ENCODE peak calls at places on chromosomes 5 and 9, in four cellular contexts. S is astrocyte, I is fibroblast of lung, C is choroid plexus epithelial cell. V is an unnamed sample.

GRCh38 chr5:112257961-112258360 is 161.1 kb downstream of the EPB41L4A start:
- DNase-seq in S (no peak), I (no peak), C (no peak), V (no peak)

GRCh38 chr5:151880304-151880703 is 44.3 kb downstream of the GLRA1 start:
- DNase-seq in S (no peak), I (no peak), C (peak; percentile 22), V (no peak)

GRCh38 chr5:37921452-37921851 is 81.6 kb upstream of the GDNF start:
- DNase-seq in S (no peak), I (no peak), C (no peak), V (no peak)

GRCh38 chr9:3385871-3386270 is 139.9 kb downstream of the RFX3 start:
- DNase-seq in S (no peak), I (no peak), C (no peak), V (peak; percentile 3)

GRCh38 chr9:70615566-70616138 is 201.2 kb upstream of the KLF9 start:
- DNase-seq in S (no peak), I (no peak), C (no peak), V (no peak)

GRCh38 chr9:126886194-126886830 is 25.9 kb downstream of the ZBTB34 start:
- DNase-seq in S (no peak), I (no peak), C (no peak), V (no peak)

GRCh38 chr5:91291628-91292569 is 91.2 kb downstream of the ARRDC3 start:
- DNase-seq in S (no peak), I (no peak), C (peak; percentile 36), V (no peak)

GRCh38 chr5:176360894-176361436 is 599 bp downstream of the KIAA1191 start:
- DNase-seq in S (no peak), I (no peak), C (peak; percentile 20), V (peak; percentile 15)

GRCh38 chr9:96025995-96026572 is 150.6 kb downstream of the ERCC6L2 start:
- DNase-seq in S (no peak), I (no peak), C (no peak), V (no peak)

GRCh38 chr9:136438909-136439549 is 616 bp downstream of the INPP5E start:
- DNase-seq in S (no peak), I (no peak), C (peak; percentile 28), V (peak; percentile 45)

GRCh38 chr5:123014689-123015088 is 21.8 kb downstream of the PPIC start:
- DNase-seq in S (no peak), I (no peak), C (no peak), V (no peak)

GRCh38 chr9:124869466-124869985 is 7.6 kb downstream of the ARPC5L start:
- DNase-seq in S (no peak), I (no peak), C (no peak), V (peak; percentile 39)

GRCh38 chr5:43363445-43364152 is 48.6 kb downstream of the CCL28 start:
- DNase-seq in S (no peak), I (no peak), C (no peak), V (peak; percentile 20)

GRCh38 chr5:148261221-148261620 is 7.4 kb upstream of the SPINK13 start:
- DNase-seq in S (no peak), I (no peak), C (no peak), V (no peak)

GRCh38 chr5:111859031-111859430 is 102.0 kb upstream of the NREP start:
- DNase-seq in S (peak; percentile 87), I (peak; percentile 71), C (peak; percentile 82), V (peak; percentile 56)

GRCh38 chr5:39353714-39354399 is 10.4 kb downstream of the C9 start:
- DNase-seq in S (no peak), I (no peak), C (no peak), V (no peak)

GRCh38 chr5:120568716-120569115 is 104.6 kb downstream of the PRR16 start:
- DNase-seq in S (peak; percentile 5), I (no peak), C (peak; percentile 30), V (peak; percentile 23)

GRCh38 chr9:85610074-85610855 is 131.5 kb downstream of the AGTPBP1 start:
- DNase-seq in S (peak; percentile 57), I (peak; percentile 89), C (peak; percentile 92), V (peak; percentile 76)

GRCh38 chr9:129209580-129209979 is 31.5 kb upstream of the IER5L start:
- DNase-seq in S (no peak), I (no peak), C (no peak), V (no peak)

GRCh38 chr5:132419517-132420468 is 50.3 kb downstream of the SLC22A5 start:
- DNase-seq in S (peak; percentile 48), I (peak; percentile 80), C (peak; percentile 82), V (peak; percentile 79)

GRCh38 chr9:11257992-11258391 is 645.2 kb upstream of the PTPRD start:
- DNase-seq in S (no peak), I (no peak), C (no peak), V (no peak)

GRCh38 chr5:87139795-87140194 is 127.9 kb upstream of the RASA1 start:
- DNase-seq in S (no peak), I (no peak), C (no peak), V (no peak)

GRCh38 chr5:160467555-160468418 is 46.1 kb downstream of the PTTG1 start:
- DNase-seq in S (peak; percentile 74), I (peak; percentile 72), C (peak; percentile 91), V (peak; percentile 90)

GRCh38 chr9:98074119-98074990 is 17.8 kb downstream of the NANS start:
- DNase-seq in S (no peak), I (peak; percentile 60), C (peak; percentile 68), V (peak; percentile 52)

GRCh38 chr5:160083501-160083900 is 35.7 kb downstream of the PWWP2A start:
- DNase-seq in S (peak; percentile 59), I (no peak), C (no peak), V (peak; percentile 41)

GRCh38 chr5:90873033-90873517 is 314.5 kb downstream of the ADGRV1 start:
- DNase-seq in S (no peak), I (peak; percentile 41), C (no peak), V (peak; percentile 37)

GRCh38 chr9:95670122-95670521 is 153.4 kb upstream of the PTCH1 start:
- DNase-seq in S (no peak), I (no peak), C (no peak), V (no peak)

GRCh38 chr9:87324613-87325194 is 173.0 kb upstream of the DAPK1 start:
- DNase-seq in S (peak; percentile 26), I (peak; percentile 79), C (peak; percentile 85), V (peak; percentile 69)

GRCh38 chr5:93604119-93604963 is 21.3 kb downstream of the NR2F1 start:
- DNase-seq in S (peak; percentile 72), I (peak; percentile 70), C (peak; percentile 73), V (peak; percentile 80)

GRCh38 chr5:31581498-31582099 is 49.5 kb downstream of the C5orf22 start:
- DNase-seq in S (peak; percentile 26), I (peak; percentile 66), C (peak; percentile 73), V (peak; percentile 49)

GRCh38 chr5:122498163-122498562 is 186.1 kb downstream of the SNCAIP start:
- DNase-seq in S (no peak), I (peak; percentile 20), C (peak; percentile 22), V (no peak)

GRCh38 chr9:121305269-121305994 is 37.5 kb downstream of the GSN start:
- DNase-seq in S (no peak), I (no peak), C (no peak), V (no peak)

GRCh38 chr5:132364319-132364718 is 5.2 kb upstream of the SLC22A5 start:
- DNase-seq in S (peak; percentile 76), I (peak; percentile 90), C (peak; percentile 81), V (peak; percentile 87)

GRCh38 chr5:110112355-110112754 is 422.6 kb downstream of the MAN2A1 start:
- DNase-seq in S (no peak), I (no peak), C (no peak), V (no peak)

V was measured in iris pigment epithelial cell.